ENCODE peak calls at places on chromosomes 3 and 15, in four cellular contexts. O, G, W and Z are unnamed samples.
A peak's percentile ranks its signal among the peaks of the same experiment; 100 is the strongest.

GRCh38 chr15:99105516-99106341 is 849 bp downstream of the SYNM start:
- DNase-seq in O (peak; percentile 61), G (peak; percentile 74), W (no peak), Z (no peak)

GRCh38 chr3:123449986-123450474 is 1.1 kb upstream of the ADCY5 start:
- DNase-seq in O (no peak), G (no peak), W (no peak), Z (no peak)

GRCh38 chr15:33860749-33861148 is 107.5 kb upstream of the CHRM5 start:
- DNase-seq in O (peak; percentile 34), G (no peak), W (peak; percentile 56), Z (no peak)

GRCh38 chr15:22913646-22914380 is 66.4 kb downstream of the CYFIP1 start:
- DNase-seq in O (no peak), G (no peak), W (no peak), Z (no peak)

GRCh38 chr15:99054025-99054387 is 46.4 kb upstream of the PGPEP1L start:
- DNase-seq in O (no peak), G (no peak), W (no peak), Z (no peak)

GRCh38 chr3:162489853-162490252 is 993.2 kb downstream of the OTOL1 start:
- DNase-seq in O (no peak), G (no peak), W (no peak), Z (no peak)

GRCh38 chr3:176357891-176358290 is 839.4 kb downstream of the TBL1XR1 start:
- DNase-seq in O (no peak), G (no peak), W (no peak), Z (no peak)

GRCh38 chr3:191296041-191296541 is 33.1 kb upstream of the CCDC50 start:
- DNase-seq in O (no peak), G (no peak), W (no peak), Z (no peak)

GRCh38 chr3:11391930-11392688 is 119.9 kb downstream of the ATG7 start:
- DNase-seq in O (peak; percentile 82), G (no peak), W (no peak), Z (peak; percentile 61)

GRCh38 chr3:61562810-61563613 is 1.6 kb downstream of the PTPRG start:
- DNase-seq in O (peak; percentile 55), G (peak; percentile 27), W (no peak), Z (no peak)

GRCh38 chr3:143228405-143228804 is 108.8 kb downstream of the CHST2 start:
- DNase-seq in O (no peak), G (no peak), W (no peak), Z (no peak)

GRCh38 chr3:124995460-124995994 is 60.3 kb downstream of the HEG1 start:
- DNase-seq in O (peak; percentile 63), G (peak; percentile 76), W (no peak), Z (no peak)

GRCh38 chr3:53196575-53197407 is 35.8 kb downstream of the PRKCD start:
- DNase-seq in O (peak; percentile 70), G (no peak), W (no peak), Z (no peak)

GRCh38 chr3:114218578-114219185 is 18.7 kb downstream of the ZNF80 start:
- DNase-seq in O (no peak), G (no peak), W (no peak), Z (no peak)

GRCh38 chr3:138434276-138434874 is at the start of gene ESYT3:
- DNase-seq in O (peak; percentile 65), G (peak; percentile 57), W (no peak), Z (no peak)

GRCh38 chr3:71311320-71312046 is 272.0 kb downstream of the FOXP1 start:
- DNase-seq in O (peak; percentile 36), G (no peak), W (no peak), Z (no peak)

GRCh38 chr3:11060500-11061251 is 68.1 kb downstream of the SLC6A1 start:
- DNase-seq in O (peak; percentile 73), G (peak; percentile 76), W (peak; percentile 94), Z (no peak)

GRCh38 chr3:41075958-41076357 is 123.3 kb upstream of the CTNNB1 start:
- DNase-seq in O (peak; percentile 23), G (no peak), W (no peak), Z (no peak)

GRCh38 chr15:68431792-68432401 is at the start of gene ITGA11:
- DNase-seq in O (peak; percentile 69), G (peak; percentile 69), W (peak; percentile 93), Z (no peak)

GRCh38 chr15:61974759-61975158 is 85.5 kb downstream of the VPS13C start:
- DNase-seq in O (peak; percentile 1), G (no peak), W (no peak), Z (no peak)

GRCh38 chr15:81194723-81195122 is 2.0 kb upstream of the IL16 start:
- DNase-seq in O (no peak), G (no peak), W (no peak), Z (no peak)

GRCh38 chr15:84582583-84583157 is 18.1 kb upstream of the ZSCAN2 start:
- DNase-seq in O (no peak), G (no peak), W (no peak), Z (no peak)

GRCh38 chr15:57281357-57281756 is 94.9 kb upstream of the CGNL1 start:
- DNase-seq in O (no peak), G (no peak), W (no peak), Z (no peak)

GRCh38 chr3:142104763-142105162 is 44.6 kb downstream of the TFDP2 start:
- DNase-seq in O (no peak), G (no peak), W (no peak), Z (no peak)

GRCh38 chr3:47482411-47482810 is 6.7 kb upstream of the SCAP start:
- DNase-seq in O (no peak), G (no peak), W (no peak), Z (no peak)

GRCh38 chr15:101149864-101150722 is 101.8 kb downstream of the CHSY1 start:
- DNase-seq in O (no peak), G (no peak), W (no peak), Z (no peak)

GRCh38 chr3:195097331-195098255 is 173.4 kb downstream of the XXYLT1 start:
- DNase-seq in O (no peak), G (no peak), W (no peak), Z (no peak)

GRCh38 chr3:115517457-115518050 is 105.8 kb upstream of the GAP43 start:
- DNase-seq in O (no peak), G (no peak), W (no peak), Z (no peak)

GRCh38 chr15:63372018-63372705 is 9.5 kb downstream of the CA12 start:
- DNase-seq in O (peak; percentile 94), G (no peak), W (no peak), Z (peak; percentile 93)

GRCh38 chr3:43378066-43378935 is 92.0 kb downstream of the SNRK start:
- DNase-seq in O (peak; percentile 33), G (peak; percentile 80), W (peak; percentile 36), Z (no peak)

GRCh38 chr3:160956785-160957184 is 148.4 kb downstream of the B3GALNT1 start:
- DNase-seq in O (peak; percentile 49), G (peak; percentile 39), W (no peak), Z (no peak)

GRCh38 chr15:86040360-86041095 is 39.1 kb upstream of the AGBL1 start:
- DNase-seq in O (no peak), G (no peak), W (no peak), Z (no peak)

GRCh38 chr15:84598993-84599392 is 1.8 kb upstream of the ZSCAN2 start:
- DNase-seq in O (peak; percentile 75), G (peak; percentile 50), W (no peak), Z (no peak)

GRCh38 chr3:151014619-151015018 is 42.1 kb upstream of the CLRN1 start:
- DNase-seq in O (no peak), G (no peak), W (no peak), Z (no peak)

DNA sequence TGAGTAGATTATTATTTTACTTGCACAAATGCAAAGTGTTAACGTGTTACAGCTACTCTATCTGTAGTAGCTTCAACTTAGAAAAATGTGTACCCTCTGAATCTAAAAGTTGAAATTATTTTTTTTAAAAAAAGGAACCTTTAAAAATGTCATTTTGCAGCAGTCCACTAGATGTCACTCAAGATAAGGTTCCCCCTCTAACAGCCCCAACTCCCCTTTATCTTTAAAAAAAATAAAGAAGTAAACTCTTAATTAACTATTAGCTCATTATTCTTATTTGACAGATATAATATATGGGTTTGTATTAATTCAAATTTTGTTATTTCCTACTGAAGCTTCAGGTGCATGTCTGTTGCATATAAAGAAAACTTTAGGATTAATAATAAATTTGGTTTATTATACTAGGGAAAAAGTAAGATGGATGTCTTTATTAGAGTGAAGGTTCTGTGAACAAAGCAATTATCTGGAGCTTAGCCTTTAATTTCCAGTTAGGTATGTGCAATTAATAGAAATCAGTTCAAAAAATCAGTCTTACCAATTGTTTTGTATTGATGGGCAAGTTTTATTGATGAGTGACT is 288.5 kb downstream of the VGLL3 start:
- DNase-seq in O (peak; percentile 2), G (peak; percentile 10), W (no peak), Z (no peak)
- TF ChIP-seq CTCF in O (peak; percentile 48), G (peak; percentile 51), W (peak; percentile 71), Z (peak; percentile 57)

DNA sequence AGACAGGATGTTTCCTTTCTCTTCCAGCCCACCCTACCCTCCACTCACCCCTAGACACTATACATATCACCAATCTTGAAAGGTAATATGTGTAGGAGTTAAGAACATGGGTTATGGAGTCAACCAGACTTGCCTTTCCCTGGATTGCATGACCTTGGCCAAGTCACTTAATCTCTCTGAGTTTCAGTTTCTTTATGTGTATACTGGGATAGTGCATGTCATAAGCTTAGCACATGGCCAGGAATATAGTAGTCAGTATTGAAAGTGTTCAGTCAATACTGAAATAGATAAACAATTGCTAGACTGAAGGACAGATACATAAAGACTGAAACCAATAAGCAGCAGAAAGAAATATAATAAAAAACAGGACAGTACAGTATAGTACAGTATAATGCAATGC is 283.2 kb upstream of the STT3B start:
- DNase-seq in O (no peak), G (no peak), W (no peak), Z (no peak)
- TF ChIP-seq CTCF in O (no peak), G (no peak), W (no peak), Z (no peak)

GRCh38 chr3:103446958-103447357 is 1012.1 kb downstream of the ZPLD1 start:
- DNase-seq in O (no peak), G (no peak), W (no peak), Z (no peak)
- TF ChIP-seq CTCF in O (no peak), G (no peak), W (no peak), Z (no peak)

DNA sequence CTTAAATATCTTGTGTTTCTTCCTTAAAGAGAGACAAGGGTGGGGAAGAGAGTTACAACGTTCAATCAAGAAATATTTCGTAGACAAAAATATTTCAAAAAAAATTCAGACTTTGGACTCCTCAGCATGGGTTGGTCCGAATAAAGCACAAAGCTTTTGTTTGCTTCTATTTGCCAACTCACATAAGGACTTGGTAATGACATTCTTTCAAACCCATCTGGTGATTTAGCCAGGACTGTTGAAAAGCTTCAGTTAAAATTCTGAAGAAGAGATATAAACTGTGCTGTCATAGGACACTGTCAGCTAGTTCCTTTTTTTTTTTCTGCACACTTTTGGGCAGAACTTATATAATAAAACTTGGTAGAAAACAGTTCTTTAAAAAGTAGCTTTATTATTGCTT is 660.8 kb upstream of the SGO1 start:
- DNase-seq in O (no peak), G (no peak), W (no peak), Z (no peak)
- TF ChIP-seq CTCF in O (no peak), G (no peak), W (no peak), Z (no peak)